ENCODE peak calls at places on chromosome 5, in nine cellular contexts. One of them, this sample, is unnamed.

GRCh38 chr5:31412324-31412723 is 119.6 kb downstream of the DROSHA start:
- DNase-seq in A172: no peak
- DNase-seq in adipocyte: peak
- DNase-seq in dermis microvascular lymphatic vessel endothelial cell: no peak
- DNase-seq in hypothalamus: no peak
- DNase-seq in T-cell: no peak
- DNase-seq in NCI-H1436: no peak
- DNase-seq in M059J: no peak
- DNase-seq in activated gamma-delta T cell: no peak
- DNase-seq in this sample: no peak

GRCh38 chr5:180423598-180423997 is 70.5 kb upstream of the GFPT2 start:
- DNase-seq in A172: no peak
- DNase-seq in adipocyte: no peak
- DNase-seq in dermis microvascular lymphatic vessel endothelial cell: no peak
- DNase-seq in hypothalamus: no peak
- DNase-seq in T-cell: no peak
- DNase-seq in NCI-H1436: no peak
- DNase-seq in M059J: no peak
- DNase-seq in activated gamma-delta T cell: no peak
- DNase-seq in this sample: no peak

GRCh38 chr5:134438641-134439621 is 27.2 kb upstream of the CDKN2AIPNL start:
- DNase-seq in A172: peak
- DNase-seq in adipocyte: peak
- DNase-seq in dermis microvascular lymphatic vessel endothelial cell: peak
- DNase-seq in hypothalamus: peak
- DNase-seq in T-cell: no peak
- DNase-seq in NCI-H1436: peak
- DNase-seq in M059J: peak
- DNase-seq in activated gamma-delta T cell: no peak
- DNase-seq in this sample: peak

GRCh38 chr5:36607114-36607561 is 732 bp downstream of the SLC1A3 start:
- DNase-seq in A172: no peak
- DNase-seq in adipocyte: peak
- DNase-seq in dermis microvascular lymphatic vessel endothelial cell: no peak
- DNase-seq in hypothalamus: no peak
- DNase-seq in T-cell: no peak
- DNase-seq in NCI-H1436: no peak
- DNase-seq in M059J: peak
- DNase-seq in activated gamma-delta T cell: no peak
- DNase-seq in this sample: peak

GRCh38 chr5:78566747-78567449 is 81.7 kb downstream of the LHFPL2 start:
- DNase-seq in A172: peak
- DNase-seq in adipocyte: peak
- DNase-seq in dermis microvascular lymphatic vessel endothelial cell: no peak
- DNase-seq in hypothalamus: no peak
- DNase-seq in T-cell: no peak
- DNase-seq in NCI-H1436: no peak
- DNase-seq in M059J: peak
- DNase-seq in activated gamma-delta T cell: no peak
- DNase-seq in this sample: no peak

GRCh38 chr5:77230727-77231469 is 20.4 kb downstream of the PDE8B start:
- DNase-seq in A172: no peak
- DNase-seq in adipocyte: no peak
- DNase-seq in dermis microvascular lymphatic vessel endothelial cell: no peak
- DNase-seq in hypothalamus: no peak
- DNase-seq in T-cell: no peak
- DNase-seq in NCI-H1436: no peak
- DNase-seq in M059J: no peak
- DNase-seq in activated gamma-delta T cell: no peak
- DNase-seq in this sample: no peak

GRCh38 chr5:163269624-163270023 is 167.8 kb upstream of the CCNG1 start:
- DNase-seq in A172: no peak
- DNase-seq in adipocyte: peak
- DNase-seq in dermis microvascular lymphatic vessel endothelial cell: no peak
- DNase-seq in hypothalamus: no peak
- DNase-seq in T-cell: no peak
- DNase-seq in NCI-H1436: no peak
- DNase-seq in M059J: peak
- DNase-seq in activated gamma-delta T cell: no peak
- DNase-seq in this sample: no peak

GRCh38 chr5:160183075-160183474 is 46.2 kb upstream of the FABP6 start:
- DNase-seq in A172: no peak
- DNase-seq in adipocyte: no peak
- DNase-seq in dermis microvascular lymphatic vessel endothelial cell: no peak
- DNase-seq in hypothalamus: no peak
- DNase-seq in T-cell: no peak
- DNase-seq in NCI-H1436: no peak
- DNase-seq in M059J: peak
- DNase-seq in activated gamma-delta T cell: no peak
- DNase-seq in this sample: no peak

GRCh38 chr5:120465281-120465961 is 1.3 kb downstream of the PRR16 start:
- DNase-seq in A172: no peak
- DNase-seq in adipocyte: peak
- DNase-seq in dermis microvascular lymphatic vessel endothelial cell: no peak
- DNase-seq in hypothalamus: peak
- DNase-seq in T-cell: no peak
- DNase-seq in NCI-H1436: no peak
- DNase-seq in M059J: peak
- DNase-seq in activated gamma-delta T cell: no peak
- DNase-seq in this sample: peak

GRCh38 chr5:172771439-172772111 is 580 bp upstream of the DUSP1 start:
- DNase-seq in A172: peak
- DNase-seq in adipocyte: no peak
- DNase-seq in dermis microvascular lymphatic vessel endothelial cell: no peak
- DNase-seq in hypothalamus: no peak
- DNase-seq in T-cell: no peak
- DNase-seq in NCI-H1436: no peak
- DNase-seq in M059J: peak
- DNase-seq in activated gamma-delta T cell: no peak
- DNase-seq in this sample: no peak

GRCh38 chr5:32713396-32714381 is 2.6 kb downstream of the NPR3 start:
- DNase-seq in A172: no peak
- DNase-seq in adipocyte: peak
- DNase-seq in dermis microvascular lymphatic vessel endothelial cell: no peak
- DNase-seq in hypothalamus: no peak
- DNase-seq in T-cell: no peak
- DNase-seq in NCI-H1436: no peak
- DNase-seq in M059J: peak
- DNase-seq in activated gamma-delta T cell: no peak
- DNase-seq in this sample: peak

GRCh38 chr5:115796656-115797055 is 19.8 kb downstream of the CDO1 start:
- DNase-seq in A172: no peak
- DNase-seq in adipocyte: no peak
- DNase-seq in dermis microvascular lymphatic vessel endothelial cell: no peak
- DNase-seq in hypothalamus: no peak
- DNase-seq in T-cell: no peak
- DNase-seq in NCI-H1436: no peak
- DNase-seq in M059J: no peak
- DNase-seq in activated gamma-delta T cell: no peak
- DNase-seq in this sample: no peak

GRCh38 chr5:136656811-136657210 is 291.5 kb upstream of the TRPC7 start:
- DNase-seq in A172: peak
- DNase-seq in adipocyte: peak
- DNase-seq in dermis microvascular lymphatic vessel endothelial cell: no peak
- DNase-seq in hypothalamus: no peak
- DNase-seq in T-cell: no peak
- DNase-seq in NCI-H1436: no peak
- DNase-seq in M059J: peak
- DNase-seq in activated gamma-delta T cell: no peak
- DNase-seq in this sample: no peak

This sample was measured in heart left ventricle.